ENCODE peak calls at places on chromosome 2, in four cellular contexts. One of them, this sample, is unnamed.

GRCh38 chr2:121771976-121772742 is 16.7 kb downstream of the TSN start:
- DNase-seq in A549: no peak
- DNase-seq in ELF-1: no peak
- DNase-seq in activated CD4-positive, alpha-beta T cell treated with anti-CD3 and anti-CD28 coated beads for 36 hours: no peak
- DNase-seq in this sample: no peak

GRCh38 chr2:44772670-44773378 is 168.7 kb upstream of the SIX3 start:
- DNase-seq in A549: no peak
- DNase-seq in ELF-1: peak; percentile 51
- DNase-seq in activated CD4-positive, alpha-beta T cell treated with anti-CD3 and anti-CD28 coated beads for 36 hours: no peak
- DNase-seq in this sample: no peak

GRCh38 chr2:166337932-166338331 is 37.8 kb downstream of the SCN9A start:
- DNase-seq in ELF-1: no peak
- DNase-seq in A549: no peak
- DNase-seq in activated CD4-positive, alpha-beta T cell treated with anti-CD3 and anti-CD28 coated beads for 36 hours: no peak
- DNase-seq in this sample: no peak

GRCh38 chr2:121746071-121746578 is 9.3 kb upstream of the TSN start:
- DNase-seq in ELF-1: no peak
- DNase-seq in activated CD4-positive, alpha-beta T cell treated with anti-CD3 and anti-CD28 coated beads for 36 hours: peak; percentile 69
- DNase-seq in A549: no peak
- DNase-seq in this sample: no peak

GRCh38 chr2:28108143-28108542 is 217.6 kb downstream of the BABAM2 start:
- DNase-seq in A549: no peak
- DNase-seq in activated CD4-positive, alpha-beta T cell treated with anti-CD3 and anti-CD28 coated beads for 36 hours: no peak
- DNase-seq in ELF-1: no peak
- DNase-seq in this sample: no peak

GRCh38 chr2:115161531-115162453 is 719.4 kb downstream of the DPP10 start:
- DNase-seq in ELF-1: peak; percentile 67
- DNase-seq in A549: no peak
- DNase-seq in activated CD4-positive, alpha-beta T cell treated with anti-CD3 and anti-CD28 coated beads for 36 hours: peak; percentile 4
- DNase-seq in this sample: no peak

GRCh38 chr2:216700088-216700567 is 4.8 kb upstream of the IGFBP5 start:
- DNase-seq in activated CD4-positive, alpha-beta T cell treated with anti-CD3 and anti-CD28 coated beads for 36 hours: no peak
- DNase-seq in ELF-1: no peak
- DNase-seq in A549: no peak
- DNase-seq in this sample: no peak

GRCh38 chr2:151644580-151644979 is 89.7 kb downstream of the NEB start:
- DNase-seq in A549: no peak
- DNase-seq in activated CD4-positive, alpha-beta T cell treated with anti-CD3 and anti-CD28 coated beads for 36 hours: no peak
- DNase-seq in ELF-1: no peak
- DNase-seq in this sample: no peak

GRCh38 chr2:214127178-214127970 is 283.5 kb upstream of the VWC2L start:
- DNase-seq in activated CD4-positive, alpha-beta T cell treated with anti-CD3 and anti-CD28 coated beads for 36 hours: no peak
- DNase-seq in A549: no peak
- DNase-seq in ELF-1: peak; percentile 27
- DNase-seq in this sample: no peak

GRCh38 chr2:196459539-196459938 is 180.0 kb upstream of the CCDC150 start:
- DNase-seq in A549: no peak
- DNase-seq in activated CD4-positive, alpha-beta T cell treated with anti-CD3 and anti-CD28 coated beads for 36 hours: no peak
- DNase-seq in ELF-1: peak; percentile 6
- DNase-seq in this sample: no peak

GRCh38 chr2:42141687-42142475 is 27.3 kb upstream of the EML4 start:
- DNase-seq in A549: peak; percentile 91
- DNase-seq in ELF-1: peak; percentile 66
- DNase-seq in activated CD4-positive, alpha-beta T cell treated with anti-CD3 and anti-CD28 coated beads for 36 hours: peak; percentile 46
- DNase-seq in this sample: no peak

GRCh38 chr2:206981739-206982336 is 42.5 kb downstream of the CPO start:
- DNase-seq in activated CD4-positive, alpha-beta T cell treated with anti-CD3 and anti-CD28 coated beads for 36 hours: peak; percentile 76
- DNase-seq in A549: peak; percentile 62
- DNase-seq in ELF-1: peak; percentile 87
- DNase-seq in this sample: peak; percentile 38

GRCh38 chr2:17573085-17573805 is 32.7 kb downstream of the VSNL1 start:
- DNase-seq in A549: no peak
- DNase-seq in ELF-1: no peak
- DNase-seq in activated CD4-positive, alpha-beta T cell treated with anti-CD3 and anti-CD28 coated beads for 36 hours: no peak
- DNase-seq in this sample: no peak

GRCh38 chr2:241768850-241769249 is 7.8 kb upstream of the GAL3ST2 start:
- DNase-seq in activated CD4-positive, alpha-beta T cell treated with anti-CD3 and anti-CD28 coated beads for 36 hours: no peak
- DNase-seq in ELF-1: no peak
- DNase-seq in A549: no peak
- DNase-seq in this sample: no peak